ENCODE peak calls at places on chromosomes 4 and X, in ten cellular contexts. C, P, X, V, B, T, H, Z, W and K are unnamed samples.

GRCh38 chr4:36310793-36311192 is 29.4 kb downstream of the DTHD1 start:
- ATAC-seq in C (peak; percentile 85), P (peak; percentile 83), X (peak; percentile 66), V (peak; percentile 72), B (peak; percentile 35), T (peak; percentile 87), H (peak; percentile 76), Z (peak; percentile 35), W (peak; percentile 57), K (peak; percentile 57)

GRCh38 chr4:86896596-86896995 is 4.4 kb upstream of the C4orf36 start:
- ATAC-seq in C (no peak), P (no peak), X (no peak), V (no peak), B (no peak), T (no peak), H (no peak), Z (no peak), W (no peak), K (no peak)

GRCh38 chr4:120001850-120002249 is 64.8 kb downstream of the MAD2L1 start:
- ATAC-seq in C (no peak), P (no peak), X (no peak), V (no peak), B (no peak), T (no peak), H (no peak), Z (no peak), W (no peak), K (no peak)

GRCh38 chr4:22474636-22475310 is 41.1 kb downstream of the ADGRA3 start:
- ATAC-seq in C (no peak), P (no peak), X (no peak), V (no peak), B (no peak), T (no peak), H (no peak), Z (no peak), W (no peak), K (no peak)

GRCh38 chr4:184331155-184331995 is 113.7 kb upstream of the ENPP6 start:
- ATAC-seq in C (no peak), P (no peak), X (no peak), V (peak; percentile 66), B (peak; percentile 75), T (peak; percentile 87), H (peak; percentile 56), Z (no peak), W (no peak), K (no peak)

GRCh38 chrX:71809886-71810285 is 46.7 kb downstream of the CXorf49B start:
- ATAC-seq in C (no peak), P (no peak), X (no peak), V (no peak), B (no peak), T (no peak), H (no peak), Z (no peak), W (no peak), K (no peak)

GRCh38 chr4:158896459-158897238 is 127.8 kb downstream of the FNIP2 start:
- ATAC-seq in C (no peak), P (no peak), X (no peak), V (no peak), B (no peak), T (no peak), H (no peak), Z (no peak), W (no peak), K (no peak)

GRCh38 chrX:19698691-19699090 is 183.4 kb upstream of the MAP3K15 start:
- ATAC-seq in C (no peak), P (no peak), X (no peak), V (no peak), B (no peak), T (no peak), H (no peak), Z (no peak), W (no peak), K (no peak)

GRCh38 chr4:143337600-143338287 is 1.1 kb downstream of the GAB1 start:
- ATAC-seq in C (no peak), P (peak; percentile 15), X (no peak), V (no peak), B (no peak), T (peak; percentile 28), H (no peak), Z (no peak), W (no peak), K (no peak)

GRCh38 chrX:70577442-70577841 is 132.8 kb downstream of the DLG3 start:
- ATAC-seq in C (no peak), P (no peak), X (no peak), V (no peak), B (no peak), T (no peak), H (no peak), Z (no peak), W (no peak), K (no peak)

GRCh38 chrX:109362101-109362500 is 119.8 kb downstream of the GUCY2F start:
- ATAC-seq in C (no peak), P (no peak), X (no peak), V (no peak), B (no peak), T (no peak), H (no peak), Z (no peak), W (no peak), K (no peak)

GRCh38 chrX:12115377-12115776 is 22.9 kb upstream of the FRMPD4 start:
- ATAC-seq in C (no peak), P (no peak), X (no peak), V (no peak), B (no peak), T (no peak), H (no peak), Z (no peak), W (no peak), K (no peak)

GRCh38 chr4:155342142-155342541 is 34.6 kb downstream of the MAP9 start:
- ATAC-seq in C (no peak), P (no peak), X (no peak), V (no peak), B (peak; percentile 57), T (no peak), H (no peak), Z (peak; percentile 48), W (no peak), K (peak; percentile 28)

GRCh38 chr4:112422644-112423043 is 93.3 kb downstream of the NEUROG2 start:
- ATAC-seq in C (no peak), P (no peak), X (no peak), V (no peak), B (no peak), T (no peak), H (no peak), Z (no peak), W (no peak), K (no peak)

GRCh38 chrX:11241720-11242119 is 51.5 kb upstream of the AMELX start:
- ATAC-seq in C (no peak), P (no peak), X (no peak), V (peak; percentile 73), B (peak; percentile 42), T (no peak), H (no peak), Z (no peak), W (no peak), K (no peak)

GRCh38 chr4:83108101-83108861 is 6.2 kb downstream of the PLAC8 start:
- ATAC-seq in C (no peak), P (no peak), X (no peak), V (no peak), B (no peak), T (no peak), H (no peak), Z (no peak), W (no peak), K (no peak)

GRCh38 chrX:41084044-41084359 is 1.2 kb upstream of the USP9X start:
- ATAC-seq in C (no peak), P (no peak), X (no peak), V (peak; percentile 24), B (no peak), T (peak; percentile 0), H (no peak), Z (no peak), W (peak; percentile 1), K (peak; percentile 0)

GRCh38 chr4:56535915-56536314 is 30.3 kb downstream of the ARL9 start:
- ATAC-seq in C (no peak), P (no peak), X (no peak), V (no peak), B (no peak), T (no peak), H (no peak), Z (no peak), W (no peak), K (no peak)

GRCh38 chr4:148850257-148850995 is 408.2 kb upstream of the NR3C2 start:
- ATAC-seq in C (no peak), P (no peak), X (no peak), V (no peak), B (no peak), T (peak; percentile 92), H (no peak), Z (no peak), W (no peak), K (no peak)